ENCODE peak calls at places on chromosomes 13 and 19, in ten cellular contexts. One of them, this sample, is unnamed.

GRCh38 chr19:47781590-47782318 is 3.3 kb downstream of the SELENOW start:
- DNase-seq in NCI-H524 treated with DMSO at 0.1 percent for 48 hours: no peak
- DNase-seq in CD4-positive, CD25-positive, alpha-beta regulatory T cell: no peak
- DNase-seq in GM23338: no peak
- DNase-seq in mucosa of descending colon: peak
- DNase-seq in AG09319: no peak
- DNase-seq in NCI-H2171 treated with DMSO at 0.1 percent for 48 hours: no peak
- DNase-seq in LNCaP clone FGC: no peak
- DNase-seq in WTC11: no peak
- DNase-seq in ELF-1: no peak
- DNase-seq in this sample: no peak

GRCh38 chr19:38669532-38669931 is 22.1 kb downstream of the ACTN4 start:
- DNase-seq in ELF-1: no peak
- DNase-seq in NCI-H2171 treated with DMSO at 0.1 percent for 48 hours: no peak
- DNase-seq in AG09319: no peak
- DNase-seq in mucosa of descending colon: no peak
- DNase-seq in NCI-H524 treated with DMSO at 0.1 percent for 48 hours: no peak
- DNase-seq in WTC11: no peak
- DNase-seq in CD4-positive, CD25-positive, alpha-beta regulatory T cell: peak
- DNase-seq in LNCaP clone FGC: no peak
- DNase-seq in GM23338: no peak
- DNase-seq in this sample: no peak

GRCh38 chr19:50974702-50975555 is 5.5 kb upstream of the KLK6 start:
- DNase-seq in GM23338: no peak
- DNase-seq in LNCaP clone FGC: no peak
- DNase-seq in CD4-positive, CD25-positive, alpha-beta regulatory T cell: no peak
- DNase-seq in NCI-H2171 treated with DMSO at 0.1 percent for 48 hours: no peak
- DNase-seq in ELF-1: no peak
- DNase-seq in mucosa of descending colon: no peak
- DNase-seq in NCI-H524 treated with DMSO at 0.1 percent for 48 hours: no peak
- DNase-seq in WTC11: no peak
- DNase-seq in AG09319: no peak
- DNase-seq in this sample: no peak

GRCh38 chr19:35209646-35210045 is 18.9 kb downstream of the FAM187B start:
- DNase-seq in NCI-H2171 treated with DMSO at 0.1 percent for 48 hours: no peak
- DNase-seq in CD4-positive, CD25-positive, alpha-beta regulatory T cell: no peak
- DNase-seq in GM23338: no peak
- DNase-seq in WTC11: no peak
- DNase-seq in AG09319: no peak
- DNase-seq in NCI-H524 treated with DMSO at 0.1 percent for 48 hours: no peak
- DNase-seq in LNCaP clone FGC: no peak
- DNase-seq in ELF-1: no peak
- DNase-seq in mucosa of descending colon: no peak
- DNase-seq in this sample: no peak

GRCh38 chr13:66974174-66974573 is 256.0 kb downstream of the PCDH9 start:
- DNase-seq in AG09319: no peak
- DNase-seq in NCI-H2171 treated with DMSO at 0.1 percent for 48 hours: peak
- DNase-seq in CD4-positive, CD25-positive, alpha-beta regulatory T cell: no peak
- DNase-seq in WTC11: no peak
- DNase-seq in LNCaP clone FGC: no peak
- DNase-seq in NCI-H524 treated with DMSO at 0.1 percent for 48 hours: no peak
- DNase-seq in GM23338: peak
- DNase-seq in ELF-1: no peak
- DNase-seq in mucosa of descending colon: no peak
- DNase-seq in this sample: no peak

GRCh38 chr13:67235265-67235664 is 5.1 kb upstream of the PCDH9 start:
- DNase-seq in GM23338: no peak
- DNase-seq in mucosa of descending colon: no peak
- DNase-seq in WTC11: no peak
- DNase-seq in AG09319: no peak
- DNase-seq in NCI-H2171 treated with DMSO at 0.1 percent for 48 hours: no peak
- DNase-seq in NCI-H524 treated with DMSO at 0.1 percent for 48 hours: no peak
- DNase-seq in ELF-1: no peak
- DNase-seq in CD4-positive, CD25-positive, alpha-beta regulatory T cell: no peak
- DNase-seq in LNCaP clone FGC: no peak
- DNase-seq in this sample: no peak

GRCh38 chr19:5851302-5851701 is at the start of gene FUT3:
- DNase-seq in LNCaP clone FGC: no peak
- DNase-seq in mucosa of descending colon: peak
- DNase-seq in GM23338: no peak
- DNase-seq in NCI-H524 treated with DMSO at 0.1 percent for 48 hours: no peak
- DNase-seq in WTC11: no peak
- DNase-seq in NCI-H2171 treated with DMSO at 0.1 percent for 48 hours: no peak
- DNase-seq in ELF-1: no peak
- DNase-seq in CD4-positive, CD25-positive, alpha-beta regulatory T cell: no peak
- DNase-seq in AG09319: no peak
- DNase-seq in this sample: no peak

GRCh38 chr13:50122465-50122864 is 107.2 kb downstream of the KCNRG start:
- DNase-seq in AG09319: no peak
- DNase-seq in GM23338: peak
- DNase-seq in CD4-positive, CD25-positive, alpha-beta regulatory T cell: no peak
- DNase-seq in NCI-H524 treated with DMSO at 0.1 percent for 48 hours: no peak
- DNase-seq in WTC11: no peak
- DNase-seq in NCI-H2171 treated with DMSO at 0.1 percent for 48 hours: no peak
- DNase-seq in ELF-1: no peak
- DNase-seq in LNCaP clone FGC: no peak
- DNase-seq in mucosa of descending colon: no peak
- DNase-seq in this sample: no peak

GRCh38 chr13:38348890-38349289 is 761 bp upstream of the UFM1 start:
- DNase-seq in GM23338: no peak
- DNase-seq in NCI-H524 treated with DMSO at 0.1 percent for 48 hours: no peak
- DNase-seq in ELF-1: peak
- DNase-seq in LNCaP clone FGC: no peak
- DNase-seq in mucosa of descending colon: peak
- DNase-seq in NCI-H2171 treated with DMSO at 0.1 percent for 48 hours: no peak
- DNase-seq in CD4-positive, CD25-positive, alpha-beta regulatory T cell: no peak
- DNase-seq in AG09319: no peak
- DNase-seq in WTC11: no peak
- DNase-seq in this sample: no peak

GRCh38 chr19:10292206-10292788 is 2.5 kb downstream of the ICAM5 start:
- DNase-seq in WTC11: peak
- DNase-seq in ELF-1: peak
- DNase-seq in GM23338: peak
- DNase-seq in NCI-H2171 treated with DMSO at 0.1 percent for 48 hours: no peak
- DNase-seq in AG09319: no peak
- DNase-seq in CD4-positive, CD25-positive, alpha-beta regulatory T cell: peak
- DNase-seq in mucosa of descending colon: peak
- DNase-seq in LNCaP clone FGC: no peak
- DNase-seq in NCI-H524 treated with DMSO at 0.1 percent for 48 hours: no peak
- DNase-seq in this sample: peak

GRCh38 chr19:1084024-1084868 is 10.9 kb downstream of the POLR2E start:
- DNase-seq in AG09319: no peak
- DNase-seq in GM23338: no peak
- DNase-seq in CD4-positive, CD25-positive, alpha-beta regulatory T cell: no peak
- DNase-seq in NCI-H524 treated with DMSO at 0.1 percent for 48 hours: no peak
- DNase-seq in NCI-H2171 treated with DMSO at 0.1 percent for 48 hours: peak
- DNase-seq in ELF-1: no peak
- DNase-seq in mucosa of descending colon: no peak
- DNase-seq in WTC11: no peak
- DNase-seq in LNCaP clone FGC: no peak
- DNase-seq in this sample: no peak

GRCh38 chr13:110057052-110057451 is 249.9 kb downstream of the COL4A1 start:
- DNase-seq in CD4-positive, CD25-positive, alpha-beta regulatory T cell: no peak
- DNase-seq in NCI-H2171 treated with DMSO at 0.1 percent for 48 hours: no peak
- DNase-seq in ELF-1: no peak
- DNase-seq in mucosa of descending colon: no peak
- DNase-seq in WTC11: no peak
- DNase-seq in LNCaP clone FGC: no peak
- DNase-seq in AG09319: no peak
- DNase-seq in GM23338: no peak
- DNase-seq in NCI-H524 treated with DMSO at 0.1 percent for 48 hours: no peak
- DNase-seq in this sample: no peak

GRCh38 chr13:43054803-43055802 is 31.7 kb downstream of the DNAJC15 start:
- DNase-seq in NCI-H2171 treated with DMSO at 0.1 percent for 48 hours: peak
- DNase-seq in LNCaP clone FGC: no peak
- DNase-seq in CD4-positive, CD25-positive, alpha-beta regulatory T cell: peak
- DNase-seq in GM23338: peak
- DNase-seq in ELF-1: peak
- DNase-seq in NCI-H524 treated with DMSO at 0.1 percent for 48 hours: no peak
- DNase-seq in AG09319: no peak
- DNase-seq in WTC11: peak
- DNase-seq in mucosa of descending colon: peak
- DNase-seq in this sample: no peak

GRCh38 chr13:89695343-89696257 is 1651.9 kb upstream of the MIR17HG start:
- DNase-seq in WTC11: peak
- DNase-seq in NCI-H2171 treated with DMSO at 0.1 percent for 48 hours: no peak
- DNase-seq in ELF-1: peak
- DNase-seq in mucosa of descending colon: peak
- DNase-seq in CD4-positive, CD25-positive, alpha-beta regulatory T cell: no peak
- DNase-seq in NCI-H524 treated with DMSO at 0.1 percent for 48 hours: peak
- DNase-seq in AG09319: peak
- DNase-seq in LNCaP clone FGC: no peak
- DNase-seq in GM23338: peak
- DNase-seq in this sample: no peak

GRCh38 chr13:79628463-79628862 is 147.5 kb downstream of the NDFIP2 start:
- DNase-seq in CD4-positive, CD25-positive, alpha-beta regulatory T cell: no peak
- DNase-seq in mucosa of descending colon: no peak
- DNase-seq in LNCaP clone FGC: no peak
- DNase-seq in GM23338: no peak
- DNase-seq in WTC11: no peak
- DNase-seq in NCI-H524 treated with DMSO at 0.1 percent for 48 hours: no peak
- DNase-seq in ELF-1: peak
- DNase-seq in AG09319: no peak
- DNase-seq in NCI-H2171 treated with DMSO at 0.1 percent for 48 hours: no peak
- DNase-seq in this sample: no peak

GRCh38 chr19:31083122-31083521 is 266.1 kb downstream of the TSHZ3 start:
- DNase-seq in WTC11: no peak
- DNase-seq in ELF-1: no peak
- DNase-seq in mucosa of descending colon: no peak
- DNase-seq in LNCaP clone FGC: peak
- DNase-seq in NCI-H524 treated with DMSO at 0.1 percent for 48 hours: no peak
- DNase-seq in CD4-positive, CD25-positive, alpha-beta regulatory T cell: no peak
- DNase-seq in GM23338: no peak
- DNase-seq in NCI-H2171 treated with DMSO at 0.1 percent for 48 hours: no peak
- DNase-seq in AG09319: no peak
- DNase-seq in this sample: no peak

GRCh38 chr13:83940742-83941141 is 58.5 kb upstream of the SLITRK1 start:
- DNase-seq in GM23338: no peak
- DNase-seq in LNCaP clone FGC: no peak
- DNase-seq in mucosa of descending colon: no peak
- DNase-seq in NCI-H2171 treated with DMSO at 0.1 percent for 48 hours: no peak
- DNase-seq in WTC11: no peak
- DNase-seq in AG09319: no peak
- DNase-seq in ELF-1: no peak
- DNase-seq in CD4-positive, CD25-positive, alpha-beta regulatory T cell: no peak
- DNase-seq in NCI-H524 treated with DMSO at 0.1 percent for 48 hours: no peak
- DNase-seq in this sample: no peak

GRCh38 chr19:21519488-21519887 is 14.1 kb downstream of the ZNF429 start:
- DNase-seq in AG09319: no peak
- DNase-seq in CD4-positive, CD25-positive, alpha-beta regulatory T cell: no peak
- DNase-seq in NCI-H524 treated with DMSO at 0.1 percent for 48 hours: no peak
- DNase-seq in ELF-1: no peak
- DNase-seq in NCI-H2171 treated with DMSO at 0.1 percent for 48 hours: no peak
- DNase-seq in WTC11: no peak
- DNase-seq in GM23338: no peak
- DNase-seq in mucosa of descending colon: no peak
- DNase-seq in LNCaP clone FGC: no peak
- DNase-seq in this sample: no peak

GRCh38 chr19:10052602-10053360 is 33.3 kb upstream of the SHFL start:
- DNase-seq in AG09319: no peak
- DNase-seq in CD4-positive, CD25-positive, alpha-beta regulatory T cell: no peak
- DNase-seq in NCI-H524 treated with DMSO at 0.1 percent for 48 hours: no peak
- DNase-seq in mucosa of descending colon: no peak
- DNase-seq in ELF-1: no peak
- DNase-seq in WTC11: no peak
- DNase-seq in GM23338: no peak
- DNase-seq in NCI-H2171 treated with DMSO at 0.1 percent for 48 hours: no peak
- DNase-seq in LNCaP clone FGC: no peak
- DNase-seq in this sample: no peak

GRCh38 chr13:23715762-23716235 is 145.6 kb downstream of the TNFRSF19 start:
- DNase-seq in NCI-H2171 treated with DMSO at 0.1 percent for 48 hours: no peak
- DNase-seq in GM23338: peak
- DNase-seq in mucosa of descending colon: peak
- DNase-seq in WTC11: peak
- DNase-seq in LNCaP clone FGC: no peak
- DNase-seq in NCI-H524 treated with DMSO at 0.1 percent for 48 hours: no peak
- DNase-seq in ELF-1: peak
- DNase-seq in CD4-positive, CD25-positive, alpha-beta regulatory T cell: no peak
- DNase-seq in AG09319: no peak
- DNase-seq in this sample: no peak

GRCh38 chr13:59680429-59681024 is 483.2 kb downstream of the DIAPH3 start:
- DNase-seq in LNCaP clone FGC: no peak
- DNase-seq in WTC11: no peak
- DNase-seq in AG09319: no peak
- DNase-seq in mucosa of descending colon: no peak
- DNase-seq in GM23338: peak
- DNase-seq in NCI-H524 treated with DMSO at 0.1 percent for 48 hours: no peak
- DNase-seq in NCI-H2171 treated with DMSO at 0.1 percent for 48 hours: peak
- DNase-seq in CD4-positive, CD25-positive, alpha-beta regulatory T cell: peak
- DNase-seq in ELF-1: no peak
- DNase-seq in this sample: no peak

GRCh38 chr13:19157461-19157860 is 24.2 kb downstream of the TUBA3C start:
- DNase-seq in WTC11: no peak
- DNase-seq in NCI-H2171 treated with DMSO at 0.1 percent for 48 hours: no peak
- DNase-seq in AG09319: no peak
- DNase-seq in GM23338: no peak
- DNase-seq in CD4-positive, CD25-positive, alpha-beta regulatory T cell: no peak
- DNase-seq in mucosa of descending colon: no peak
- DNase-seq in LNCaP clone FGC: no peak
- DNase-seq in ELF-1: no peak
- DNase-seq in NCI-H524 treated with DMSO at 0.1 percent for 48 hours: no peak
- DNase-seq in this sample: no peak

This sample was measured in gastrocnemius medialis.